ENCODE peak calls at places on chromosomes 4 and X, in six cellular contexts. G, B, K, E, O and Y are unnamed samples.

GRCh38 chrX:149504226-149504914 is 736 bp downstream of the IDS start:
- DNase-seq in K (peak), B (no peak), G (no peak), O (peak), E (no peak), Y (peak)

GRCh38 chr4:123478859-123479345 is 82.3 kb downstream of the SPRY1 start:
- DNase-seq in E (peak), O (peak), B (peak), K (peak), G (peak), Y (peak)

GRCh38 chrX:16320765-16321355 is 153.6 kb downstream of the MAGEB17 start:
- DNase-seq in B (peak), K (no peak), E (peak), G (peak), O (peak), Y (no peak)

GRCh38 chrX:110210417-110211139 is 107.3 kb downstream of the AMMECR1 start:
- DNase-seq in K (no peak), O (peak), G (peak), B (peak), E (peak), Y (no peak)

GRCh38 chr4:180909279-180909678 is 1333.9 kb upstream of the TENM3 start:
- DNase-seq in O (peak), E (no peak), B (peak), K (peak), G (peak), Y (no peak)

GRCh38 chr4:103478210-103478609 is 241.6 kb downstream of the TACR3 start:
- DNase-seq in K (no peak), E (no peak), O (no peak), G (no peak), B (no peak), Y (no peak)

GRCh38 chrX:39619182-39620009 is 478.4 kb downstream of the BCOR start:
- DNase-seq in O (no peak), K (peak), E (no peak), B (no peak), G (no peak), Y (peak)

GRCh38 chr4:185096032-185096653 is 46.9 kb upstream of the SLC25A4 start:
- DNase-seq in K (peak), G (peak), O (peak), B (peak), E (peak), Y (peak)

GRCh38 chr4:79823148-79823763 is 249.8 kb downstream of the ANTXR2 start:
- DNase-seq in B (no peak), K (peak), G (peak), O (peak), E (peak), Y (no peak)

GRCh38 chrX:152072236-152072635 is 66.1 kb downstream of the MAGEA10 start:
- DNase-seq in G (peak), K (no peak), O (peak), E (peak), B (peak), Y (peak)

GRCh38 chr4:182449186-182449880 is 206.1 kb downstream of the TENM3 start:
- DNase-seq in K (no peak), B (peak), O (peak), G (peak), E (peak), Y (no peak)

GRCh38 chr4:75158451-75158850 is 225.5 kb downstream of the PARM1 start:
- DNase-seq in E (no peak), B (no peak), O (no peak), G (no peak), K (no peak), Y (no peak)

GRCh38 chr4:5888222-5888701 is 4.6 kb downstream of the CRMP1 start:
- DNase-seq in E (no peak), O (no peak), K (peak), B (no peak), G (no peak), Y (no peak)

GRCh38 chr4:188025476-188025875 is 29.9 kb downstream of the ZFP42 start:
- DNase-seq in G (no peak), O (no peak), E (no peak), B (no peak), K (no peak), Y (no peak)

GRCh38 chr4:104616401-104616820 is 121.7 kb upstream of the CXXC4 start:
- DNase-seq in K (peak), B (no peak), G (peak), O (no peak), E (peak), Y (no peak)

GRCh38 chrX:25020391-25021131 is 4.8 kb upstream of the ARX start:
- DNase-seq in E (no peak), B (no peak), O (no peak), G (no peak), K (peak), Y (peak)

GRCh38 chr4:73734405-73735070 is 5.8 kb upstream of the CXCL8 start:
- DNase-seq in K (no peak), E (peak), G (peak), B (peak), O (peak), Y (no peak)

GRCh38 chrX:129642641-129643040 is 12.1 kb downstream of the APLN start:
- DNase-seq in G (peak), E (no peak), K (no peak), B (no peak), O (peak), Y (no peak)

GRCh38 chrX:101029665-101030064 is 22.2 kb downstream of the TRMT2B start:
- DNase-seq in G (no peak), K (no peak), E (no peak), B (no peak), O (no peak), Y (no peak)

GRCh38 chrX:11533211-11533651 is 132.5 kb downstream of the ARHGAP6 start:
- DNase-seq in B (peak), K (peak), G (peak), E (peak), O (peak), Y (no peak)

GRCh38 chrX:124406294-124407013 is 60.1 kb downstream of the SH2D1A start:
- DNase-seq in G (peak), E (peak), B (peak), K (peak), O (peak), Y (peak)

GRCh38 chr4:137644201-137644600 is 111.9 kb upstream of the PCDH18 start:
- DNase-seq in E (peak), K (no peak), B (no peak), O (peak), G (peak), Y (no peak)

GRCh38 chr4:106048250-106048931 is 153.1 kb downstream of the NPNT start:
- DNase-seq in B (no peak), G (peak), O (peak), K (peak), E (peak), Y (no peak)

GRCh38 chrX:103063918-103064434 is at the start of gene BEX1:
- DNase-seq in K (peak), O (peak), G (peak), E (peak), B (peak), Y (peak)

GRCh38 chr4:20684852-20685763 is 15.2 kb upstream of the PACRGL start:
- DNase-seq in G (peak), O (peak), K (peak), E (peak), B (no peak), Y (no peak)

GRCh38 chr4:7418131-7418943 is 16.4 kb downstream of the PSAPL1 start:
- DNase-seq in K (no peak), B (no peak), O (no peak), E (no peak), G (no peak), Y (no peak)

GRCh38 chrX:151828434-151829080 is 84.1 kb upstream of the MAGEA4 start:
- DNase-seq in G (no peak), B (peak), O (peak), E (no peak), K (no peak), Y (no peak)

GRCh38 chrX:120224388-120224787 is 26.2 kb upstream of the ZBTB33 start:
- DNase-seq in G (no peak), O (no peak), B (no peak), K (no peak), E (no peak), Y (no peak)

GRCh38 chr4:7067147-7067522 is 729 bp downstream of the GRPEL1 start:
- DNase-seq in O (peak), G (no peak), E (no peak), K (no peak), B (no peak), Y (no peak)

GRCh38 chr4:6250235-6250983 is 19.2 kb upstream of the WFS1 start:
- DNase-seq in G (peak), B (peak), E (peak), O (peak), K (peak), Y (peak)

GRCh38 chr4:87390931-87391782 is at the start of gene HSD17B11:
- DNase-seq in G (peak), E (peak), K (peak), O (peak), B (peak), Y (peak)

GRCh38 chrX:33465137-33465536 is 253.8 kb upstream of the DMD start:
- DNase-seq in G (no peak), B (no peak), E (no peak), O (peak), K (no peak), Y (no peak)

GRCh38 chr4:107808572-107808971 is 16.2 kb upstream of the SGMS2 start:
- DNase-seq in G (no peak), E (no peak), K (no peak), B (no peak), O (no peak), Y (peak)

GRCh38 chrX:16123222-16123786 is at the start of gene GRPR:
- DNase-seq in G (peak), O (peak), K (peak), B (peak), E (peak), Y (peak)

GRCh38 chrX:132443736-132444135 is 45.1 kb downstream of the MBNL3 start:
- DNase-seq in B (no peak), G (peak), K (no peak), E (no peak), O (peak), Y (no peak)

GRCh38 chrX:39613508-39613921 is 484.2 kb downstream of the BCOR start:
- DNase-seq in E (peak), G (no peak), K (peak), B (peak), O (no peak), Y (peak)

GRCh38 chr4:143358923-143359694 is 22.4 kb downstream of the GAB1 start:
- DNase-seq in G (peak), E (peak), O (peak), K (peak), B (peak), Y (peak)

GRCh38 chr4:188854451-188854850 is 715.2 kb downstream of the TRIML1 start:
- DNase-seq in E (no peak), G (peak), O (no peak), B (no peak), K (no peak), Y (no peak)

GRCh38 chr4:150619032-150619431 is 37.1 kb downstream of the MAB21L2 start:
- DNase-seq in B (no peak), G (peak), K (no peak), E (no peak), O (peak), Y (no peak)

GRCh38 chr4:183770900-183771299 is 111.8 kb downstream of the TRAPPC11 start:
- DNase-seq in O (no peak), B (no peak), E (no peak), K (no peak), G (no peak), Y (no peak)

GRCh38 chr4:18695733-18696527 is 674.4 kb upstream of the LCORL start:
- DNase-seq in B (no peak), K (no peak), O (no peak), E (no peak), G (no peak), Y (no peak)
- TF ChIP-seq CTCF in B (no peak), K (no peak), O (no peak), E (no peak), G (peak), Y (no peak)

GRCh38 chrX:85051627-85052026 is 48.0 kb downstream of the APOOL start:
- DNase-seq in E (no peak), K (no peak), O (no peak), B (no peak), G (no peak), Y (no peak)

GRCh38 chrX:85052207-85052606 is 48.5 kb downstream of the APOOL start:
- DNase-seq in K (no peak), E (no peak), G (peak), O (peak), B (peak), Y (no peak)

DNA sequence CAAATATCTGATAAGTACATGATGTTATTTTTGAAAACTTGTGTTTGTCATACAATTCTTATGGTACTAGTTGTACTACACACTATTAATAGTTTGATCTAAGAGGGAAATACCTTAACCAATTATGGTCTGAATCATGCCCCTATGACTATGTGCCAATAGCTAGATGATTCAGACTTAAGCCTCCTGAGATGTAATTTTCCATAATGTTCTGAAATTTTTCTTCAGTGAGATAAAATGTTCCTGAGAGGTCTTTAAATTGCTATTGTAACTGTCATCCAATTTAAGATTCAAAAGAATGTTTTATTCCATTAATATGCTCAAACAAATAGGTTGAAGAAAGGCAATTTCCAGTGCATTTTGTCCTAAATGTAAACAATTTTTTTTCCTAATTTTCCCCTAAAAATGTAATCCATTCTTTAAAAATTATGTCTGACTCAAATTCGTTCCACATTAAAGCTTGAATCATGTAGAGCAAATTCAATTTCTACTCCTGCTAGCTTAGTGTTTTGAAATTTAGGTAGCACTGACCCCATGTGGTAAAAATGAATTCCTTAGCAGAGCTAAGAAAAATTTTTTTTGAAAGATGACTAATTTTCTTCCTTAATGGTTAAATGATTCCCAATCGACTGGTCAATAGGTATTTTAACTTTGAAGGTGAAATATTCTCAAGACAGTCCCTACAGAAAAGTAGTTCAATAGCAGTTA is 49.1 kb downstream of the APOOL start:
- DNase-seq in G (peak), K (no peak), E (peak), B (peak), O (peak), Y (no peak)
- TF ChIP-seq CTCF in G (peak), K (peak), E (peak), B (peak), O (peak), Y (no peak)

GRCh38 chr4:176906693-176907092 is 114.0 kb upstream of the VEGFC start:
- DNase-seq in K (no peak), G (no peak), E (no peak), B (peak), O (no peak), Y (no peak)
- TF ChIP-seq CTCF in K (no peak), G (no peak), E (no peak), B (no peak), O (no peak), Y (no peak)

DNA sequence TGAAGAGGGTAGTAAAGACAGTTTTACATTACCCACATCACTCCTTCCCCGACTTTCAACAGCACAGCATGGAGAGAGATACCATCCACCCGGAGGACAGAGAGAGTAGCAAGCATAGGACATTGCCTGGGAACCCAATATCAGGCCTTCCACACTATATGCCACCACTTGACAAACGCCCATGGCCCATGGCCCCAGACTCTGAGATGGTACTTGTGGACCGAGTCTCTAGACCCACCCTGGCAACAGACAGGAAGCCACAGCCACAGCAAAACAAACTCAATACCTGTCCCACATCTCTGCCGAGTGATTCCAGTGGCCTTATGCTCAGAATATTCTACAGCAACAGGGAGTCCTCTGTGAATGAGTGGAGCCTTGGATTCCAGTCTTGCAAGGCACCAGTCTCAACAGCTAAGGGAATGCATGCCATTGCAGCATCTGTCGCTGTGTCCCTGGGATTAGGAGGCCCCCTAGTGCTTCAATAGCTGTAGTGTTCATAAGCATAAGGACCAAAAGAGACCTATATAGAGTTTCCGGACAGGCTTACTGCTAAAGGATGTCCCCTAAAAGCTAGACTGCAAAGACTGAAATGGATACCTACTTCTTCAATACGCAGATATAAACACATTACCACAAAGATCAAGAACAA is 14.7 kb upstream of the CT55 start:
- DNase-seq in K (peak), O (peak), G (peak), B (peak), E (peak), Y (peak)
- TF ChIP-seq CTCF in K (peak), O (peak), G (peak), B (peak), E (peak), Y (peak)

GRCh38 chr4:1856071-1856919 is at the start of gene LETM1:
- DNase-seq in E (peak), K (peak), O (peak), G (peak), B (peak), Y (peak)
- TF ChIP-seq CTCF in E (peak), K (no peak), O (no peak), G (no peak), B (no peak), Y (no peak)

GRCh38 chr4:169931996-169932395 is 94.2 kb downstream of the MFAP3L start:
- DNase-seq in E (no peak), G (no peak), B (no peak), O (no peak), K (no peak), Y (no peak)
- TF ChIP-seq CTCF in E (no peak), G (no peak), B (no peak), O (no peak), K (no peak), Y (no peak)

GRCh38 chr4:89598602-89599001 is 238.4 kb downstream of the SNCA start:
- DNase-seq in G (peak), K (peak), O (peak), E (peak), B (peak), Y (no peak)
- TF ChIP-seq CTCF in G (peak), K (peak), O (no peak), E (peak), B (peak), Y (no peak)

GRCh38 chr4:24413311-24413784 is 171.0 kb downstream of the DHX15 start:
- DNase-seq in K (no peak), E (no peak), G (no peak), O (no peak), B (no peak), Y (no peak)
- TF ChIP-seq CTCF in K (no peak), E (no peak), G (no peak), O (no peak), B (no peak), Y (no peak)

GRCh38 chrX:94058728-94059382 is 384.8 kb downstream of the FAM133A start:
- DNase-seq in K (peak), G (no peak), O (peak), E (no peak), B (peak), Y (peak)
- TF ChIP-seq CTCF in K (peak), G (no peak), O (peak), E (peak), B (peak), Y (no peak)

DNA sequence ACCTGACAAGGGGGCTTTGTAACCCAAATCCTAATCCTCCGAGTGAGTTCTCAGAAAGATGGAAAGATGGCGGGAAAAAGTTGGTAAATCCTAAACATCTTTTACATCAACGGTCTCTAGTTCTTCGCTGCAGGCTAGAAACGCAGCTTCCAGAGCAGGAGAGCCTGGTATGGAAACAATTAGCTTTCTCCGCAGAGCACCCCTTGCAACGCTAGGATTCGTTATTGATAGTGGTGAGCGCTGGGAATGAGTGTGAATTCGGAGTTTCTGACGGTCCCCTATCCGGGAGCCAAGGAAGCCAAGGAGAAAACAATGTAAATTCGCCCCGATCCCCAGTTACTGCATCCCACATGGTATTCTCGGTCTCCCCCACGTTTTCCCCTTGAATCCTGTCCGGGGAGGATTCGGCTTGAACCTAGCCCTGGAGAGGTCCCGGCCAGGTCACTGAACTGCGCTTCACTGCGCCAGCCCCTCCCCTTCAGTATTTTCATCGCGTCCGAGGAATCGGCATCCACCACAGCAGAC is 4.7 kb upstream of the NEUROG2 start:
- DNase-seq in E (no peak), K (no peak), O (no peak), B (no peak), G (no peak), Y (no peak)
- TF ChIP-seq CTCF in E (no peak), K (no peak), O (no peak), B (no peak), G (no peak), Y (no peak)